ENCODE peak calls at places on chromosomes 1 and 21, in seven cellular contexts. U is breast epithelium; A is endothelial cell; E is CD4-positive, alpha-beta T cell; F is GM12865; M is IMR-90; W is suprapubic skin. H is an unnamed sample.

GRCh38 chr1:111275780-111276433 is 14.7 kb upstream of the CHIA start:
- DNase-seq in U (no peak), A (no peak), E (no peak), F (no peak), M (no peak), W (no peak), H (no peak)

GRCh38 chr1:84122780-84123382 is 21.2 kb upstream of the PRKACB start:
- DNase-seq in U (no peak), A (peak), E (peak), F (peak), M (peak), W (no peak), H (no peak)

GRCh38 chr1:226678251-226678650 is 60.8 kb downstream of the ITPKB start:
- DNase-seq in U (no peak), A (no peak), E (no peak), F (no peak), M (no peak), W (no peak), H (no peak)

GRCh38 chr21:35441868-35442582 is 392.9 kb upstream of the RUNX1 start:
- DNase-seq in U (no peak), A (no peak), E (no peak), F (no peak), M (no peak), W (no peak), H (no peak)

GRCh38 chr1:2523191-2523890 is 3.1 kb downstream of the PANK4 start:
- DNase-seq in U (no peak), A (no peak), E (no peak), F (no peak), M (peak), W (no peak), H (no peak)

GRCh38 chr1:248102847-248103246 is 7.9 kb downstream of the OR2L13 start:
- DNase-seq in U (no peak), A (no peak), E (no peak), F (no peak), M (no peak), W (no peak), H (no peak)

GRCh38 chr21:39666681-39667315 is 54.1 kb downstream of the B3GALT5 start:
- DNase-seq in U (peak), A (no peak), E (no peak), F (no peak), M (no peak), W (no peak), H (no peak)

GRCh38 chr21:42430570-42430969 is 26.9 kb downstream of the UBASH3A start:
- DNase-seq in U (no peak), A (no peak), E (no peak), F (no peak), M (no peak), W (no peak), H (no peak)

GRCh38 chr1:20730690-20731056 is 1.8 kb downstream of the SH2D5 start:
- DNase-seq in U (peak), A (no peak), E (no peak), F (no peak), M (no peak), W (no peak), H (no peak)

GRCh38 chr1:210448293-210448892 is 119.7 kb downstream of the HHAT start:
- DNase-seq in U (no peak), A (peak), E (no peak), F (peak), M (peak), W (no peak), H (no peak)

DNA sequence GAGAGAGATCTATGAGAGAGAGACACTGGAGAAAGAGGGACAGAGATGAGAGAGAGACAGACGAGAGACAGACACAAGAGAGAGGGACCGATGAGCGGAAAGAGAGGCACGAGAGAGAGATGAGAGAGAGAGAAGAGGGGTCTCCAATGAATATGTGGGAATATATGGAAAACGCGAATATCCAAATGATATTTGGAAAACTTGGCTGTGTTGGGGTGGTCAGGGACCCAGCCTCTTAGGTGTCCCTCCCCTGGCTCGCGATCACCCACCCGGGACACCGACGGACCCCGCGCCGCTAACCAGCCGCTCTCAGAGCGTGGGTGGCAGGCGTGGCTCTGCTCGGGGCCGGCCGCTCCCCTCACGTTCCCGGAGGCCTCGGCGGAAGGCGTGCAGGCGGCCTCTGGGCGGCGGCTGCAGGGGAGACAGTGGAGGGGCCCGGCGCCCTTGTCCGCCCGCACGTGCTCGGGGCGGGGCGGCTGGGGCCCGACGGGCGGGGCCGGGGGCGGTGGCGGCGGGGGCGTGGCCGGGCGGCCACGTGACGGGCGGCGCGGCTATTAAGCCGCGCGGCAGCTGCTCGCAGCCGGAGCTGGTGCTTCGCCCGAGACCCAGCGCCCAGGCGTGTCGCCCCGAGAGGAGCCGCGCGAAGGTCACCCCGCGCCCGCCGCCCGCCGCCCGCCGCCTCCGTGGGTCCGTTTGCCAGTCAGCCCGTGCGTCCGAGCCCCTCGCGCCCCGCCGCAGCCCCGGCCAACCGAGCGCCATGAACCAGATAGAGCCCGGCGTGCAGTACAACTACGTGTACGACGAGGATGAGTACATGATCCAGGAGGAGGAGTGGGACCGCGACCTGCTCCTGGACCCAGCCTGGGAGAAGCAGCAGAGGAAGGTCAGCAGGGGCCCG is at the start of gene ACTN2:
- DNase-seq in U (no peak), A (peak), E (peak), F (no peak), M (no peak), W (no peak), H (peak)
- TF ChIP-seq CTCF in U (no peak), A (no peak), E (no peak), F (no peak), M (no peak), W (no peak), H (no peak)

DNA sequence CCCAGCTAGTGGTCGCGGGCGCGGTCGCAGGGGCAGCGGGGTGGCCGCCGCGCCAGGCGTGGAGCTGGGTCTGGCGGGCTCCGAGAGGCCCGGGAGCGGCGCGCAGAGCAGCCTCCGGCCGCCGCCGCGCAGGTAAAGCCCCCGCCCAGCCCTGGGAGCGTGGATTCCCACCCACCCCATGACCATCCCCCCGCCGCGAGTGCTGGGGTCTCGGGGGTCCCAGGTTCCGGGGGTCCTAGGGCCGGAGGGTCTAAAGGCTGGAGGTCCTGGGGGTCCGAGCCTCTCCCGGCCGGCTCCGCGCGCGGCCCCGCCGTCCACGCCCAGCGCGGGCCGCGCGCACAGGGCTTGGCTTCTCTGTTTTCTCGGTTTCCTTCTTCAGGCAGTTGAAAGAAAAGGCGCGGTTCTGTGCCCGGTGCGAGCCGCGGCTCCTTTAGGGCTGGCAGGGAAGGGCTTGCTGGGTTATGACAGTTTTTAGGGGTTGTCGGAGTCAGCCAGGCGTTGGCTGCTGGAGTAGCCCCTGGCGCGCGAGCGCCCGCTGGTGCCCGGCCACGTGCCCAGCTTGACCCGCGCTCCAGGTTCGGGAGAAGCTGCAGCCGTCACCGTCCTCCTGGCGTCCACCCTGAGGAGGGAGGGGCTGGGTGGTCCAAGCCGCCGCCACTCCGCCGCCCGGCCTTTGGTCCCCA is 355 bp downstream of the LRRC3 start:
- DNase-seq in U (no peak), A (peak), E (no peak), F (peak), M (no peak), W (no peak), H (no peak)
- TF ChIP-seq CTCF in U (no peak), A (no peak), E (no peak), F (peak), M (no peak), W (no peak), H (peak)

GRCh38 chr1:19029191-19030085 is 73.0 kb upstream of the IFFO2 start:
- DNase-seq in U (no peak), A (no peak), E (no peak), F (no peak), M (no peak), W (peak), H (no peak)
- TF ChIP-seq CTCF in U (no peak), A (no peak), E (no peak), F (no peak), M (no peak), W (no peak), H (no peak)

DNA sequence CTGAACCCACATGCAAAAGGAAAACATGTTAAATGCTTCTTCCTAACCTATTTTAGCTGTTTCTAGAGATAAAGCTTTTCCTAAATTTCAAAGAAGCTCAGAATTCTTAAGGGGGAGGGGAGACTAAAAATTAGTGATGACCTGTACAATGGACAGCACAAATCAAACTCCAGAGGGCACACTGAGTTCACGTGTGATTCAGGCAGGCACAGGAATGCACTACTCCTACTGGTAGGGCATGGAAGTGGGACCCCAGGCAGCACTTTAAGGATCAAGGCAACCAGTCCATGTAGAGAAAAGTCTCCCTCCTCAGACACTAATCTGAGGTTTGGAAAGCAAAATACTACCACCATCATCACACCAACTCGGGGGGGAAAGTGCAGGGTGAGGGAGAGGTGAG is 31.3 kb upstream of the CLCA4 start:
- DNase-seq in U (no peak), A (peak), E (no peak), F (peak), M (no peak), W (no peak), H (no peak)
- TF ChIP-seq CTCF in U (no peak), A (peak), E (no peak), F (peak), M (peak), W (no peak), H (peak)

GRCh38 chr1:12166834-12167492 is at the start of gene TNFRSF1B:
- DNase-seq in U (no peak), A (peak), E (peak), F (peak), M (peak), W (no peak), H (peak)
- TF ChIP-seq CTCF in U (no peak), A (no peak), E (no peak), F (no peak), M (no peak), W (no peak), H (no peak)

GRCh38 chr1:48680411-48681035 is 96.2 kb downstream of the BEND5 start:
- DNase-seq in U (no peak), A (no peak), E (no peak), F (peak), M (no peak), W (no peak), H (no peak)
- TF ChIP-seq CTCF in U (no peak), A (no peak), E (no peak), F (no peak), M (no peak), W (no peak), H (peak)

GRCh38 chr1:61000327-61000726 is 82.0 kb upstream of the NFIA start:
- DNase-seq in U (no peak), A (no peak), E (no peak), F (no peak), M (no peak), W (no peak), H (no peak)
- TF ChIP-seq CTCF in U (no peak), A (no peak), E (no peak), F (no peak), M (no peak), W (no peak), H (no peak)

GRCh38 chr21:32562426-32562825 is 22.9 kb downstream of the TCP10L start:
- DNase-seq in U (no peak), A (peak), E (no peak), F (no peak), M (peak), W (no peak), H (no peak)
- TF ChIP-seq CTCF in U (no peak), A (no peak), E (no peak), F (no peak), M (peak), W (peak), H (peak)

DNA sequence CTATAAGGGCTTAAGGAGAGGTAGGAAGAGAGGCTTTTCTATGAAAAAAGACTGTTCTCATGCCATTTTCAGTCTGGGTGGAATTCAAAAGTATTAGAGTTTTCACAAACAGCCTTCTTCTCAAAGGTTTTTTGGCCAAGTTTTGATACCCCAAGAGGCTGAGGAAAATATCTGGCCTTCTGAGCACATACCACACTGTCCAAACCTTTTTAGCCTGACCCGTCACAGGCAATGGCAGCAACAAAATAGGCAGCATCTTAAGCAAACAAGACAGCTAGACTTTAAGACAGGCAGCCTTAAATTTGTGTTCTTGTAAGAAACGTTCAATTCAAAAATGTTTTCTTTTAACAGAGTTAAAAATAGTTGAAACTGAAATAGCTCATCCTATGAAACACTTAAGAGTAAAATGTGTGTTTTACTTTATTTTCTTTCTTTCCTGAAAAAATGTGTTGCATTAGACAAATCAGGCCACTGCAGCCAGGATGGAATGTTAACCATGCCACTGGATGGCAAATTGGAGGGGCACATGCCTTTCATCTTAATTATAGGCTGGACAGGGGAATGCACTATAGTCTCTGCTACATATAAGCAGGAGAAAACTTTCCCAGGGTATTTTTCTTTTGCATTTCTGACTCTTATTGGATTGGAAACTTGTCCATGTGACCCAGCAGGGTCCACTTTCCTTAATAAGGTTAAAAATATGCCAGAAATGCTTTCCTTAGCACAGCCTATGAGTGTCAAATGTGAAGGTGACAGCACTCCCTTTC is 315.0 kb downstream of the TGFB2 start:
- DNase-seq in U (no peak), A (no peak), E (no peak), F (no peak), M (no peak), W (no peak), H (no peak)
- TF ChIP-seq CTCF in U (no peak), A (no peak), E (no peak), F (no peak), M (no peak), W (no peak), H (no peak)

H was measured in progenitor cell of endocrine pancreas.